ENCODE peak calls at places on chromosomes 5 and 9, in seven cellular contexts. R is IMR-90; S is left lung; X is CD4-positive, CD25-positive, alpha-beta regulatory T cell; F is uterus; B is transverse colon; M is hepatocyte. O is an unnamed sample. For H3K9me3 and H3K27me3, the result is how much of the 10 kb centered on the place peaks cover.

GRCh38 chr5:140690376-140690932 is 716 bp downstream of the HARS1 start:
- DNase-seq in R (no peak), S (no peak), X (no peak), F (no peak), B (peak), M (peak), O (no peak)

GRCh38 chr9:7185612-7186011 is 427.8 kb downstream of the KDM4C start:
- DNase-seq in R (peak), S (no peak), X (no peak), F (no peak), B (no peak), M (peak), O (peak)

GRCh38 chr5:142310803-142311202 is 14.0 kb downstream of the SPRY4 start:
- DNase-seq in R (no peak), S (no peak), X (no peak), F (no peak), B (no peak), M (no peak), O (no peak)

GRCh38 chr5:11520241-11520929 is 383.9 kb downstream of the CTNND2 start:
- DNase-seq in R (no peak), S (no peak), X (no peak), F (no peak), B (no peak), M (no peak), O (no peak)

GRCh38 chr9:133031496-133031911 is 707 bp downstream of the GTF3C5 start:
- DNase-seq in R (no peak), S (no peak), X (no peak), F (no peak), B (no peak), M (no peak), O (no peak)

GRCh38 chr5:10630126-10630525 is 66.3 kb downstream of the ANKRD33B start:
- DNase-seq in R (no peak), S (no peak), X (no peak), F (no peak), B (no peak), M (no peak), O (no peak)

GRCh38 chr9:135896205-135896604 is 11.1 kb downstream of the CAMSAP1 start:
- DNase-seq in R (no peak), S (no peak), X (no peak), F (no peak), B (no peak), M (no peak), O (no peak)

GRCh38 chr5:138981131-138981530 is 106.0 kb upstream of the LRRTM2 start:
- DNase-seq in R (peak), S (no peak), X (no peak), F (no peak), B (no peak), M (no peak), O (peak)

GRCh38 chr9:77977210-77977611 is 54.4 kb downstream of the GNAQ start:
- DNase-seq in R (peak), S (peak), X (peak), F (peak), B (peak), M (peak), O (no peak)

GRCh38 chr5:109853362-109853761 is 163.6 kb downstream of the MAN2A1 start:
- DNase-seq in R (no peak), S (no peak), X (no peak), F (no peak), B (no peak), M (no peak), O (no peak)

GRCh38 chr5:171310816-171311697 is 2.0 kb downstream of the TLX3 start:
- DNase-seq in R (peak), S (no peak), X (no peak), F (no peak), B (no peak), M (peak), O (no peak)

GRCh38 chr9:92722386-92723298 is 42.0 kb downstream of the BICD2 start:
- DNase-seq in R (no peak), S (no peak), X (no peak), F (no peak), B (no peak), M (no peak), O (no peak)

GRCh38 chr5:139654875-139655491 is 6.8 kb downstream of the CXXC5 start:
- DNase-seq in R (no peak), S (no peak), X (no peak), F (no peak), B (no peak), M (no peak), O (no peak)

GRCh38 chr9:73239868-73240267 is 88.2 kb downstream of the ANXA1 start:
- DNase-seq in R (no peak), S (no peak), X (no peak), F (no peak), B (no peak), M (no peak), O (no peak)

GRCh38 chr5:2602451-2603045 is 148.9 kb downstream of the IRX2 start:
- DNase-seq in R (no peak), S (no peak), X (no peak), F (no peak), B (no peak), M (no peak), O (no peak)

GRCh38 chr5:142363619-142363963 is 38.8 kb upstream of the SPRY4 start:
- DNase-seq in R (no peak), S (no peak), X (no peak), F (no peak), B (no peak), M (no peak), O (no peak)

GRCh38 chr5:75498208-75498777 is 13.1 kb downstream of the CERT1 start:
- DNase-seq in R (no peak), S (no peak), X (no peak), F (no peak), B (no peak), M (no peak), O (no peak)

GRCh38 chr9:113220467-113221002 is 542 bp downstream of the FKBP15 start:
- DNase-seq in R (no peak), S (no peak), X (no peak), F (no peak), B (no peak), M (no peak), O (no peak)

GRCh38 chr9:114624656-114625055 is 13.6 kb downstream of the TMEM268 start:
- DNase-seq in R (no peak), S (no peak), X (no peak), F (no peak), B (no peak), M (no peak), O (no peak)

GRCh38 chr9:115034801-115035200 is 83.2 kb downstream of the TNC start:
- DNase-seq in R (peak), S (no peak), X (no peak), F (no peak), B (no peak), M (peak), O (peak)

GRCh38 chr5:73938280-73938937 is 312.4 kb downstream of the ARHGEF28 start:
- DNase-seq in R (peak), S (no peak), X (no peak), F (no peak), B (no peak), M (no peak), O (peak)

GRCh38 chr9:91758491-91758981 is 191.5 kb downstream of the ROR2 start:
- DNase-seq in R (peak), S (no peak), X (no peak), F (no peak), B (peak), M (peak), O (no peak)

GRCh38 chr9:86943871-86944240 is 3.5 kb downstream of the GAS1 start:
- DNase-seq in R (no peak), S (no peak), X (no peak), F (no peak), B (no peak), M (no peak), O (no peak)

GRCh38 chr9:122370869-122371467 is at the start of gene PTGS1:
- DNase-seq in R (peak), S (peak), X (no peak), F (no peak), B (peak), M (peak), O (no peak)

GRCh38 chr9:93058357-93059096 is at the start of gene SUSD3:
- DNase-seq in R (no peak), S (peak), X (peak), F (peak), B (peak), M (peak), O (no peak)

GRCh38 chr9:90441814-90442213 is 200.8 kb downstream of the DIRAS2 start:
- DNase-seq in R (no peak), S (peak), X (no peak), F (no peak), B (no peak), M (no peak), O (no peak)

GRCh38 chr9:134145262-134145661 is 9.4 kb downstream of the WDR5 start:
- DNase-seq in R (no peak), S (no peak), X (no peak), F (no peak), B (no peak), M (no peak), O (no peak)

GRCh38 chr5:60978968-60979367 is 34.0 kb downstream of the NDUFAF2 start:
- DNase-seq in R (no peak), S (no peak), X (no peak), F (no peak), B (no peak), M (peak), O (no peak)

GRCh38 chr9:6049798-6050197 is 34.4 kb upstream of the RANBP6 start:
- DNase-seq in R (no peak), S (no peak), X (no peak), F (no peak), B (peak), M (no peak), O (no peak)

GRCh38 chr5:176743136-176743827 is 67.1 kb upstream of the UNC5A start:
- DNase-seq in R (no peak), S (peak), X (no peak), F (no peak), B (no peak), M (peak), O (no peak)

GRCh38 chr9:2227468-2227867 is 212.3 kb downstream of the SMARCA2 start:
- DNase-seq in R (peak), S (no peak), X (no peak), F (peak), B (no peak), M (no peak), O (no peak)

GRCh38 chr5:31851290-31851689 is 212.4 kb downstream of the PDZD2 start:
- DNase-seq in R (no peak), S (no peak), X (no peak), F (no peak), B (no peak), M (no peak), O (no peak)

GRCh38 chr5:43561346-43561745 is 4.5 kb upstream of the PAIP1 start:
- DNase-seq in R (no peak), S (no peak), X (no peak), F (no peak), B (no peak), M (no peak), O (no peak)

GRCh38 chr5:91474201-91474600 is 91.1 kb upstream of the ARRDC3 start:
- DNase-seq in R (no peak), S (no peak), X (no peak), F (no peak), B (no peak), M (no peak), O (no peak)

GRCh38 chr5:18778226-18778625 is 1144.0 kb downstream of the TAF11L14 start:
- DNase-seq in R (no peak), S (no peak), X (no peak), F (no peak), B (no peak), M (no peak), O (no peak)

GRCh38 chr5:24135536-24135935 is 509.2 kb downstream of the CDH10 start:
- DNase-seq in R (no peak), S (no peak), X (no peak), F (no peak), B (no peak), M (no peak), O (no peak)
- H3K9me3 ChIP-seq in R (under half), S (under half), X (under half), F (under half), B (under half), M (under half), O (under half)

GRCh38 chr5:159987031-159987674 is 21.8 kb upstream of the TTC1 start:
- DNase-seq in R (peak), S (peak), X (peak), F (peak), B (peak), M (peak), O (no peak)
- H3K27me3 ChIP-seq in R (under half), S (under half), X (under half), F (under half), B (under half), M (under half), O (under half)

GRCh38 chr9:97563458-97564135 is 62.1 kb downstream of the TMOD1 start:
- DNase-seq in R (no peak), S (no peak), X (no peak), F (peak), B (no peak), M (no peak), O (no peak)

GRCh38 chr9:97562542-97562941 is 61.1 kb downstream of the TMOD1 start:
- DNase-seq in R (no peak), S (no peak), X (no peak), F (peak), B (no peak), M (no peak), O (no peak)

GRCh38 chr9:97565262-97565661 is 63.8 kb downstream of the TMOD1 start:
- DNase-seq in R (no peak), S (no peak), X (no peak), F (peak), B (no peak), M (no peak), O (no peak)

GRCh38 chr9:97567182-97567893 is 65.8 kb downstream of the TSTD2 start:
- DNase-seq in R (no peak), S (no peak), X (no peak), F (peak), B (no peak), M (no peak), O (no peak)

GRCh38 chr9:97564291-97565175 is 63.1 kb downstream of the TMOD1 start:
- DNase-seq in R (peak), S (no peak), X (no peak), F (peak), B (peak), M (peak), O (peak)
- H3K27ac ChIP-seq in R (no peak), S (no peak), X (no peak), F (peak), B (peak), M (no peak), O (no peak)

GRCh38 chr9:117929873-117930272 is 225.7 kb downstream of the TLR4 start:
- DNase-seq in R (no peak), S (no peak), X (no peak), F (no peak), B (no peak), M (no peak), O (no peak)
- H3K9me3 ChIP-seq in R (under half), S (under half), X (under half), F (under half), B (under half), M (under half), O (under half)

GRCh38 chr5:172545291-172545761 is 91.0 kb upstream of the SH3PXD2B start:
- DNase-seq in R (no peak), S (peak), X (no peak), F (peak), B (no peak), M (no peak), O (no peak)

GRCh38 chr5:172544371-172545120 is 90.2 kb upstream of the SH3PXD2B start:
- DNase-seq in R (no peak), S (peak), X (no peak), F (peak), B (no peak), M (no peak), O (no peak)

GRCh38 chr5:172543484-172544298 is 89.4 kb upstream of the SH3PXD2B start:
- DNase-seq in R (no peak), S (peak), X (no peak), F (peak), B (no peak), M (no peak), O (no peak)

GRCh38 chr5:172548311-172548731 is 92.7 kb upstream of the NEURL1B start:
- DNase-seq in R (no peak), S (peak), X (no peak), F (no peak), B (no peak), M (no peak), O (no peak)

GRCh38 chr5:172546196-172546595 is 91.9 kb upstream of the SH3PXD2B start:
- DNase-seq in R (no peak), S (peak), X (no peak), F (peak), B (no peak), M (no peak), O (no peak)
- H3K27me3 ChIP-seq in R (half or more), S (under half), X (under half), F (under half), B (under half), M (under half), O (half or more)

DNA sequence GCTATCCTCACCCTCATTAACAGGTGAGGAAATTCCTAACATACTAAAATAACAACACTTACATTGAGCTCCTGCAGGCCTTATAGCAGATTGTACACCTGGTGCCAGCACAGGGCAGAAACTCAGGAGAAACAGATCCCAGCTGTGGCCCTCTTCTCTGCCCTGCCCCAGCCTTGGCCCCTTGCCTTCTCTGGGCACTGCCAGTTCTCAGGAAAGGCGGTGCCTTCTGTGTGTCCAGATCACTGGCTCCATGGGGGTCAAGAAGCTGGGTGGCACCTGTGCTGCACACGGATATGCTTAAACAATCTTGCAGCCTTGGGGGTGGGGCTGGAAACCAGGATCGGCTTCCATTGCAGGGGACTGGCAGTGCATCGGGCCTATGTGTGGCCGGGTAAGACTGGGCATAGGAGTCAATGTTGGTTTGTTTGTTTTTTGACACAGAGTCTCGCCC is 19.3 kb downstream of the KYAT1 start:
- DNase-seq in R (no peak), S (peak), X (no peak), F (no peak), B (peak), M (no peak), O (no peak)
- H3K27ac ChIP-seq in R (no peak), S (no peak), X (no peak), F (no peak), B (no peak), M (no peak), O (no peak)